ENCODE peak calls at places on chromosomes 13 and 19, in seven cellular contexts. E, M, V, D, O, U and Z are unnamed samples.

GRCh38 chr13:38462605-38463004 is 113.0 kb downstream of the UFM1 start:
- ATAC-seq in O (no peak), V (no peak), D (no peak), M (no peak), E (no peak), U (no peak), Z (no peak)

GRCh38 chr13:44744880-44745633 is 168.9 kb upstream of the TSC22D1 start:
- ATAC-seq in D (no peak), V (no peak), U (peak), E (no peak), M (no peak), O (no peak), Z (no peak)

GRCh38 chr13:79440958-79441553 is 35.0 kb upstream of the RBM26 start:
- ATAC-seq in U (no peak), E (no peak), M (no peak), O (no peak), V (no peak), D (no peak), Z (no peak)

GRCh38 chr13:109162248-109163051 is 533.0 kb downstream of the MYO16 start:
- ATAC-seq in E (peak), D (no peak), O (peak), M (peak), U (no peak), V (peak), Z (peak)

GRCh38 chr19:53907193-53907581 is 1.9 kb upstream of the CACNG7 start:
- ATAC-seq in E (no peak), U (no peak), V (no peak), D (no peak), O (no peak), M (no peak), Z (no peak)

GRCh38 chr13:72884111-72884510 is 102.2 kb downstream of the PIBF1 start:
- ATAC-seq in M (no peak), U (no peak), O (no peak), V (no peak), E (no peak), D (no peak), Z (no peak)

GRCh38 chr19:40768936-40769335 is 6.4 kb upstream of the MIA start:
- ATAC-seq in U (no peak), D (no peak), M (no peak), E (no peak), O (no peak), V (no peak), Z (no peak)

GRCh38 chr13:73187106-73187505 is 128.3 kb downstream of the KLF5 start:
- ATAC-seq in M (no peak), D (no peak), E (no peak), U (no peak), V (no peak), O (no peak), Z (no peak)

GRCh38 chr13:99969368-99969933 is 2.1 kb downstream of the ZIC5 start:
- ATAC-seq in O (no peak), E (no peak), M (no peak), U (no peak), D (no peak), V (no peak), Z (no peak)